ENCODE peak calls at places on chromosome 1, in five cellular contexts. One of them, this sample, is unnamed.

GRCh38 chr1:203744008-203744972 is 20.7 kb upstream of the LAX1 start:
- DNase-seq in psoas muscle: peak; percentile 51
- DNase-seq in RWPE1: no peak
- DNase-seq in lung: peak; percentile 36
- DNase-seq in omental fat pad: no peak
- DNase-seq in this sample: no peak

GRCh38 chr1:207017615-207018559 is 14.7 kb downstream of the C1orf116 start:
- DNase-seq in psoas muscle: no peak
- DNase-seq in RWPE1: no peak
- DNase-seq in lung: no peak
- DNase-seq in omental fat pad: no peak
- DNase-seq in this sample: no peak

GRCh38 chr1:94955767-94956632 is 29.1 kb upstream of the CNN3 start:
- DNase-seq in psoas muscle: no peak
- DNase-seq in RWPE1: no peak
- DNase-seq in lung: no peak
- DNase-seq in omental fat pad: no peak
- DNase-seq in this sample: no peak

GRCh38 chr1:223551610-223552009 is 113.9 kb downstream of the CAPN8 start:
- DNase-seq in psoas muscle: no peak
- DNase-seq in RWPE1: no peak
- DNase-seq in lung: no peak
- DNase-seq in omental fat pad: no peak
- DNase-seq in this sample: no peak

GRCh38 chr1:15849775-15850449 is 2.4 kb downstream of the SPEN start:
- DNase-seq in psoas muscle: no peak
- DNase-seq in RWPE1: no peak
- DNase-seq in lung: peak; percentile 56
- DNase-seq in omental fat pad: no peak
- DNase-seq in this sample: no peak

GRCh38 chr1:222643603-222643936 is 25.7 kb downstream of the MIA3 start:
- DNase-seq in psoas muscle: no peak
- DNase-seq in RWPE1: no peak
- DNase-seq in lung: no peak
- DNase-seq in omental fat pad: no peak
- DNase-seq in this sample: no peak

GRCh38 chr1:191320062-191320461 is 838.2 kb upstream of the RGS18 start:
- DNase-seq in psoas muscle: no peak
- DNase-seq in RWPE1: no peak
- DNase-seq in lung: no peak
- DNase-seq in omental fat pad: no peak
- DNase-seq in this sample: no peak

GRCh38 chr1:221829327-221830011 is 87.6 kb upstream of the DUSP10 start:
- DNase-seq in psoas muscle: no peak
- DNase-seq in RWPE1: peak; percentile 93
- DNase-seq in lung: no peak
- DNase-seq in omental fat pad: no peak
- DNase-seq in this sample: no peak

GRCh38 chr1:159161001-159161718 is 10.3 kb upstream of the CADM3 start:
- DNase-seq in psoas muscle: peak; percentile 72
- DNase-seq in RWPE1: peak; percentile 78
- DNase-seq in lung: peak; percentile 74
- DNase-seq in omental fat pad: peak; percentile 54
- DNase-seq in this sample: no peak

GRCh38 chr1:207797229-207797973 is 45.5 kb downstream of the CD46 start:
- DNase-seq in psoas muscle: peak; percentile 85
- DNase-seq in RWPE1: peak; percentile 79
- DNase-seq in lung: peak; percentile 85
- DNase-seq in omental fat pad: peak; percentile 92
- DNase-seq in this sample: no peak

GRCh38 chr1:109790735-109791494 is 27.2 kb upstream of the EPS8L3 start:
- DNase-seq in psoas muscle: peak; percentile 48
- DNase-seq in RWPE1: no peak
- DNase-seq in lung: peak; percentile 49
- DNase-seq in omental fat pad: peak; percentile 20
- DNase-seq in this sample: no peak

GRCh38 chr1:49229555-49229954 is 452.9 kb upstream of the BEND5 start:
- DNase-seq in psoas muscle: no peak
- DNase-seq in RWPE1: no peak
- DNase-seq in lung: no peak
- DNase-seq in omental fat pad: no peak
- DNase-seq in this sample: no peak

GRCh38 chr1:220113136-220113695 is 19.3 kb downstream of the IARS2 start:
- DNase-seq in psoas muscle: no peak
- DNase-seq in RWPE1: peak; percentile 60
- DNase-seq in lung: no peak
- DNase-seq in omental fat pad: no peak
- DNase-seq in this sample: no peak

GRCh38 chr1:35851175-35851869 is 31.7 kb upstream of the AGO1 start:
- DNase-seq in psoas muscle: no peak
- DNase-seq in RWPE1: no peak
- DNase-seq in lung: no peak
- DNase-seq in omental fat pad: no peak
- DNase-seq in this sample: no peak

GRCh38 chr1:94797286-94797685 is 22.9 kb upstream of the SLC44A3 start:
- DNase-seq in psoas muscle: no peak
- DNase-seq in RWPE1: no peak
- DNase-seq in lung: no peak
- DNase-seq in omental fat pad: no peak
- DNase-seq in this sample: no peak

GRCh38 chr1:86687595-86687994 is 16.8 kb upstream of the SH3GLB1 start:
- DNase-seq in psoas muscle: no peak
- DNase-seq in RWPE1: no peak
- DNase-seq in lung: no peak
- DNase-seq in omental fat pad: no peak
- DNase-seq in this sample: no peak

GRCh38 chr1:15851251-15852035 is 3.9 kb downstream of the SPEN start:
- DNase-seq in psoas muscle: no peak
- DNase-seq in RWPE1: no peak
- DNase-seq in lung: no peak
- DNase-seq in omental fat pad: no peak
- DNase-seq in this sample: peak; percentile 40

GRCh38 chr1:204909109-204909508 is 38.4 kb downstream of the NFASC start:
- DNase-seq in psoas muscle: no peak
- DNase-seq in RWPE1: no peak
- DNase-seq in lung: no peak
- DNase-seq in omental fat pad: no peak
- DNase-seq in this sample: no peak

GRCh38 chr1:86154581-86155060 is 2.0 kb downstream of the COL24A1 start:
- DNase-seq in psoas muscle: no peak
- DNase-seq in RWPE1: no peak
- DNase-seq in lung: no peak
- DNase-seq in omental fat pad: no peak
- DNase-seq in this sample: peak; percentile 87

GRCh38 chr1:55512467-55512866 is 297.3 kb upstream of the USP24 start:
- DNase-seq in psoas muscle: no peak
- DNase-seq in RWPE1: no peak
- DNase-seq in lung: no peak
- DNase-seq in omental fat pad: no peak
- DNase-seq in this sample: no peak

GRCh38 chr1:234737915-234738314 is 127.9 kb upstream of the IRF2BP2 start:
- DNase-seq in psoas muscle: no peak
- DNase-seq in RWPE1: no peak
- DNase-seq in lung: no peak
- DNase-seq in omental fat pad: no peak
- DNase-seq in this sample: no peak

GRCh38 chr1:160161965-160162705 is 10.7 kb downstream of the ATP1A4 start:
- DNase-seq in psoas muscle: no peak
- DNase-seq in RWPE1: no peak
- DNase-seq in lung: no peak
- DNase-seq in omental fat pad: no peak
- DNase-seq in this sample: no peak

GRCh38 chr1:166507347-166507746 is 331.9 kb upstream of the POGK start:
- DNase-seq in psoas muscle: no peak
- DNase-seq in RWPE1: no peak
- DNase-seq in lung: no peak
- DNase-seq in omental fat pad: no peak
- DNase-seq in this sample: no peak

GRCh38 chr1:200873116-200873670 is 412 bp downstream of the GPR25 start:
- DNase-seq in psoas muscle: no peak
- DNase-seq in RWPE1: no peak
- DNase-seq in lung: peak; percentile 26
- DNase-seq in omental fat pad: no peak
- DNase-seq in this sample: peak; percentile 82

GRCh38 chr1:89607888-89608626 is 24.9 kb upstream of the LRRC8C start:
- DNase-seq in psoas muscle: no peak
- DNase-seq in RWPE1: no peak
- DNase-seq in lung: no peak
- DNase-seq in omental fat pad: no peak
- DNase-seq in this sample: no peak

GRCh38 chr1:39623053-39623452 is 16.4 kb downstream of the HEYL start:
- DNase-seq in psoas muscle: peak; percentile 42
- DNase-seq in RWPE1: no peak
- DNase-seq in lung: no peak
- DNase-seq in omental fat pad: no peak
- DNase-seq in this sample: no peak

GRCh38 chr1:183600136-183600535 is 9.9 kb upstream of the NCF2 start:
- DNase-seq in psoas muscle: no peak
- DNase-seq in RWPE1: no peak
- DNase-seq in lung: peak; percentile 58
- DNase-seq in omental fat pad: no peak
- DNase-seq in this sample: no peak

GRCh38 chr1:161885013-161885412 is 118.9 kb downstream of the ATF6 start:
- DNase-seq in psoas muscle: no peak
- DNase-seq in RWPE1: peak; percentile 41
- DNase-seq in lung: no peak
- DNase-seq in omental fat pad: no peak
- DNase-seq in this sample: no peak

GRCh38 chr1:175206687-175207086 is 14.1 kb upstream of the KIAA0040 start:
- DNase-seq in psoas muscle: no peak
- DNase-seq in RWPE1: no peak
- DNase-seq in lung: no peak
- DNase-seq in omental fat pad: no peak
- DNase-seq in this sample: no peak

GRCh38 chr1:235781807-235782206 is 84.9 kb downstream of the LYST start:
- DNase-seq in psoas muscle: no peak
- DNase-seq in RWPE1: no peak
- DNase-seq in lung: no peak
- DNase-seq in omental fat pad: no peak
- DNase-seq in this sample: no peak

GRCh38 chr1:230976360-230976759 is 2.3 kb downstream of the TTC13 start:
- DNase-seq in psoas muscle: no peak
- DNase-seq in RWPE1: no peak
- DNase-seq in lung: no peak
- DNase-seq in omental fat pad: no peak
- DNase-seq in this sample: no peak

GRCh38 chr1:17503146-17503545 is 36.4 kb upstream of the ARHGEF10L start:
- DNase-seq in psoas muscle: no peak
- DNase-seq in RWPE1: no peak
- DNase-seq in lung: no peak
- DNase-seq in omental fat pad: no peak
- DNase-seq in this sample: no peak

GRCh38 chr1:17509320-17509719 is 30.2 kb upstream of the ARHGEF10L start:
- DNase-seq in psoas muscle: no peak
- DNase-seq in RWPE1: no peak
- DNase-seq in lung: no peak
- DNase-seq in omental fat pad: no peak
- DNase-seq in this sample: no peak

GRCh38 chr1:17510138-17510537 is 29.4 kb upstream of the ARHGEF10L start:
- DNase-seq in psoas muscle: no peak
- DNase-seq in RWPE1: no peak
- DNase-seq in lung: no peak
- DNase-seq in omental fat pad: no peak
- DNase-seq in this sample: no peak

GRCh38 chr1:17511188-17511587 is 28.3 kb upstream of the ARHGEF10L start:
- DNase-seq in psoas muscle: no peak
- DNase-seq in RWPE1: no peak
- DNase-seq in lung: no peak
- DNase-seq in omental fat pad: no peak
- DNase-seq in this sample: no peak

GRCh38 chr1:17507916-17508315 is 31.6 kb upstream of the ARHGEF10L start:
- DNase-seq in psoas muscle: no peak
- DNase-seq in RWPE1: no peak
- DNase-seq in lung: no peak
- DNase-seq in omental fat pad: no peak
- DNase-seq in this sample: no peak
- TF ChIP-seq CTCF in psoas muscle: no peak
- TF ChIP-seq CTCF in RWPE1: no peak
- TF ChIP-seq CTCF in lung: no peak
- TF ChIP-seq CTCF in omental fat pad: no peak
- TF ChIP-seq CTCF in this sample: no peak

GRCh38 chr1:117188268-117189108 is 22.2 kb downstream of the VTCN1 start:
- DNase-seq in psoas muscle: no peak
- DNase-seq in RWPE1: no peak
- DNase-seq in lung: no peak
- DNase-seq in omental fat pad: no peak
- DNase-seq in this sample: no peak

GRCh38 chr1:117189109-117189437 is 21.7 kb downstream of the VTCN1 start:
- DNase-seq in psoas muscle: no peak
- DNase-seq in RWPE1: no peak
- DNase-seq in lung: no peak
- DNase-seq in omental fat pad: no peak
- DNase-seq in this sample: no peak

GRCh38 chr1:117189726-117190125 is 21.0 kb downstream of the VTCN1 start:
- DNase-seq in psoas muscle: no peak
- DNase-seq in RWPE1: no peak
- DNase-seq in lung: no peak
- DNase-seq in omental fat pad: no peak
- DNase-seq in this sample: no peak
- TF ChIP-seq CTCF in psoas muscle: no peak
- TF ChIP-seq CTCF in RWPE1: no peak
- TF ChIP-seq CTCF in lung: no peak
- TF ChIP-seq CTCF in omental fat pad: no peak
- TF ChIP-seq CTCF in this sample: no peak

DNA sequence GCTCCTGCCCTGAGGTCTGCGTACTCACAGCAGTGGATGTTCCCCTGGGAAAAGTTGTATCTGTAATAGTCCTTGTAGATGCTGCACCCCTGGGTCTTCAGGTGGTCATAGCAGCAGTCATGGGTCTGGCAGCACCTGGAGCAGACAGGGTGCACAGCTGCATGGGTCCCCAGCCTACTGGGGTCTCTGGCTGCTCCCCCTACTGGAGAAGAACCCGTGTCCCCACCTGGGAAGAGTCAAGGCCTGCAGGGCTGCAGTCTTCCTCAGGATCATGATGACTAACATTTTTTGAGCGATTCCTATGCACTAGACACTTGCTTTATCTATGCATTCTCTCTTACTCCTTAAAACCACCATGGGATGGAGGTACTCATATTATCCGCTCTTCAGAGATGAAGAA is 3.9 kb downstream of the PLA2G2D start:
- DNase-seq in psoas muscle: no peak
- DNase-seq in RWPE1: no peak
- DNase-seq in lung: no peak
- DNase-seq in omental fat pad: no peak
- DNase-seq in this sample: no peak
- TF ChIP-seq CTCF in psoas muscle: no peak
- TF ChIP-seq CTCF in RWPE1: no peak
- TF ChIP-seq CTCF in lung: no peak
- TF ChIP-seq CTCF in omental fat pad: no peak
- TF ChIP-seq CTCF in this sample: no peak

DNA sequence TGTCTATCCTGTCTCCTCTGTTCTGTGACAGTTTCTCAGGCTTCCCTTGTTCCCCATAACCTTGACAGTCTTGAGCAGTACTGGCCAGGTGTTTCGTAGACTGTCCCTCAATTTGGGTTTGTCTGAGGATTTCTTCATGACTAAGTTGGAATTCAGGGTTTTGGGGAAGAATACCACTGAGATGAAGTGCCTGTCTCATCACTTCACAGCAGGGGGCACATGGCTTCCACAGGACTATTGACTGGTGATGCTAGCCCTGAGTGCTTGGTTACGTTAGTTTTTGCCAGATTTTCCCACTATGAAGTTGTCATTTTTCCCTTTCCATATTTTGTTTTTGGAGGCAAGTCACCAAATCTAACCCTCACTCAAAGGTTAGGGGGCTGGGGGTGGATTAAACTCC is 45.7 kb downstream of the CDCP2 start:
- DNase-seq in psoas muscle: no peak
- DNase-seq in RWPE1: no peak
- DNase-seq in lung: no peak
- DNase-seq in omental fat pad: no peak
- DNase-seq in this sample: no peak
- TF ChIP-seq CTCF in psoas muscle: no peak
- TF ChIP-seq CTCF in RWPE1: no peak
- TF ChIP-seq CTCF in lung: no peak
- TF ChIP-seq CTCF in omental fat pad: no peak
- TF ChIP-seq CTCF in this sample: no peak